ENCODE peak calls at places on chromosomes 16 and 17, in four cellular contexts. X is M059J, T is astrocyte of the spinal cord, K is naive B cell. H is an unnamed sample.

GRCh38 chr16:49463529-49463928 is 89.9 kb downstream of the C16orf78 start:
- DNase-seq in K (peak; percentile 44), X (no peak), T (no peak), H (no peak)

GRCh38 chr17:39069114-39069756 is 82.2 kb downstream of the PLXDC1 start:
- DNase-seq in T (peak; percentile 38), K (peak; percentile 23), X (peak; percentile 57), H (peak; percentile 46)

GRCh38 chr16:78405833-78406232 is 306.4 kb downstream of the WWOX start:
- DNase-seq in K (no peak), X (no peak), T (no peak), H (no peak)

GRCh38 chr17:18261146-18261515 is 669 bp downstream of the MIEF2 start:
- DNase-seq in X (peak; percentile 89), K (peak; percentile 12), T (peak; percentile 29), H (no peak)

GRCh38 chr16:66750279-66751134 is 902 bp downstream of the DYNC1LI2 start:
- DNase-seq in K (no peak), T (no peak), X (no peak), H (no peak)

GRCh38 chr17:59331929-59332889 is 754 bp downstream of the YPEL2 start:
- DNase-seq in K (peak; percentile 32), X (peak; percentile 21), T (no peak), H (no peak)

GRCh38 chr17:17493249-17493985 is 2.8 kb downstream of the RASD1 start:
- DNase-seq in K (no peak), X (peak; percentile 14), T (no peak), H (no peak)

GRCh38 chr17:13421581-13421980 is 180.1 kb downstream of the HS3ST3A1 start:
- DNase-seq in T (peak; percentile 33), X (peak; percentile 36), K (no peak), H (no peak)

GRCh38 chr16:81207076-81207475 is 31.4 kb upstream of the BCO1 start:
- DNase-seq in T (no peak), X (no peak), K (no peak), H (no peak)

GRCh38 chr17:63435681-63436522 is 10.2 kb downstream of the CYB561 start:
- DNase-seq in X (peak; percentile 83), K (no peak), T (no peak), H (no peak)

GRCh38 chr17:74744714-74745547 is 3.5 kb upstream of the NHERF1 start:
- DNase-seq in X (peak; percentile 65), T (peak; percentile 68), K (peak; percentile 80), H (peak; percentile 66)

GRCh38 chr17:2174048-2174447 is 119.1 kb downstream of the HIC1 start:
- DNase-seq in K (no peak), T (peak; percentile 80), X (no peak), H (peak; percentile 84)

GRCh38 chr16:11141409-11142260 is 114.4 kb downstream of the SOCS1 start:
- DNase-seq in K (no peak), X (peak; percentile 34), T (no peak), H (no peak)

GRCh38 chr17:78051186-78051972 is 77.2 kb downstream of the TMC6 start:
- DNase-seq in K (no peak), T (no peak), X (no peak), H (no peak)

GRCh38 chr17:82294086-82294773 is 20.7 kb upstream of the CSNK1D start:
- DNase-seq in T (no peak), K (no peak), X (no peak), H (no peak)

GRCh38 chr17:30958187-30958586 is 12.7 kb upstream of the RNF135 start:
- DNase-seq in X (no peak), T (no peak), K (peak; percentile 73), H (no peak)

GRCh38 chr16:5064915-5065314 is 841 bp downstream of the C16orf89 start:
- DNase-seq in T (no peak), X (no peak), K (no peak), H (peak; percentile 26)

GRCh38 chr16:50697881-50698767 is 4.7 kb downstream of the NOD2 start:
- DNase-seq in X (peak; percentile 76), K (no peak), T (peak; percentile 46), H (peak; percentile 59)

GRCh38 chr17:79721993-79722671 is 8.6 kb upstream of the ENPP7 start:
- DNase-seq in K (no peak), X (peak; percentile 23), T (no peak), H (peak; percentile 14)

GRCh38 chr17:17666111-17666714 is 15.0 kb upstream of the RAI1 start:
- DNase-seq in T (peak; percentile 69), K (no peak), X (peak; percentile 75), H (peak; percentile 63)

GRCh38 chr17:39950871-39951348 is 11.9 kb upstream of the GSDMA start:
- DNase-seq in K (no peak), T (no peak), X (no peak), H (no peak)

GRCh38 chr16:10045947-10046346 is 136.3 kb downstream of the GRIN2A start:
- DNase-seq in K (no peak), X (no peak), T (no peak), H (no peak)

GRCh38 chr16:11181889-11182279 is 74.1 kb downstream of the SOCS1 start:
- DNase-seq in T (no peak), K (no peak), X (peak; percentile 43), H (no peak)

GRCh38 chr17:72599891-72600290 is 479.1 kb downstream of the SOX9 start:
- DNase-seq in X (no peak), K (no peak), T (no peak), H (no peak)

GRCh38 chr17:75776399-75777242 is 8.0 kb upstream of the UNK start:
- DNase-seq in T (no peak), X (peak; percentile 67), K (peak; percentile 64), H (no peak)

GRCh38 chr17:70288540-70289290 is 119.4 kb downstream of the KCNJ2 start:
- DNase-seq in K (no peak), T (no peak), X (no peak), H (no peak)

GRCh38 chr17:14471052-14471451 is 170.2 kb downstream of the HS3ST3B1 start:
- DNase-seq in T (peak; percentile 83), K (no peak), X (peak; percentile 8), H (peak; percentile 81)

GRCh38 chr16:84869464-84869863 is 49.7 kb downstream of the CRISPLD2 start:
- DNase-seq in K (no peak), X (no peak), T (no peak), H (no peak)

GRCh38 chr17:73203135-73203787 is 10.4 kb downstream of the COG1 start:
- DNase-seq in K (no peak), T (no peak), X (peak; percentile 53), H (no peak)

GRCh38 chr16:58458634-58459343 is 41.2 kb upstream of the NDRG4 start:
- DNase-seq in T (no peak), K (no peak), X (peak; percentile 43), H (no peak)

GRCh38 chr17:79946352-79947231 is 89.1 kb downstream of the TBC1D16 start:
- DNase-seq in K (no peak), X (no peak), T (no peak), H (no peak)

GRCh38 chr17:77608431-77608830 is 350.1 kb upstream of the TNRC6C start:
- DNase-seq in X (no peak), K (no peak), T (no peak), H (no peak)

GRCh38 chr16:77437859-77438258 is 3.0 kb upstream of the ADAMTS18 start:
- DNase-seq in K (no peak), X (peak; percentile 40), T (peak; percentile 39), H (peak; percentile 56)

GRCh38 chr16:59683709-59684108 is 949.6 kb upstream of the GOT2 start:
- DNase-seq in X (no peak), K (no peak), T (no peak), H (no peak)

GRCh38 chr16:58734459-58734787 is 307 bp upstream of the GOT2 start:
- DNase-seq in X (no peak), K (no peak), T (no peak), H (no peak)

GRCh38 chr17:74547736-74548135 is 1.8 kb upstream of the CD300C start:
- DNase-seq in T (no peak), K (no peak), X (peak; percentile 69), H (no peak)

GRCh38 chr16:9316615-9317014 is 225.2 kb downstream of the HAPSTR1 start:
- DNase-seq in K (no peak), X (no peak), T (no peak), H (no peak)